ENCODE peak calls at places on chromosomes 13 and 19, in eight cellular contexts. One of them, this sample, is unnamed.

GRCh38 chr13:104841110-104841509 is 1694.4 kb downstream of the EFNB2 start:
- DNase-seq in effector memory CD4-positive, alpha-beta T cell: no peak
- DNase-seq in stimulated activated CD4-positive, alpha-beta T cell treated with anti-CD3 and anti-CD28 coated beads, Interleukin-1b, Interleukin-23, amount 100 ng/mL, for 48 hours: no peak
- DNase-seq in epithelial cell of esophagus: no peak
- DNase-seq in activated B cell treated with CpG ODN at 0.5 μM for 24 hours: no peak
- DNase-seq in EL: no peak
- DNase-seq in GM12892: no peak
- DNase-seq in NCI-H1417: no peak
- DNase-seq in this sample: no peak

GRCh38 chr13:45297456-45298205 is 43.4 kb downstream of the TPT1 start:
- DNase-seq in effector memory CD4-positive, alpha-beta T cell: no peak
- DNase-seq in stimulated activated CD4-positive, alpha-beta T cell treated with anti-CD3 and anti-CD28 coated beads, Interleukin-1b, Interleukin-23, amount 100 ng/mL, for 48 hours: peak
- DNase-seq in epithelial cell of esophagus: no peak
- DNase-seq in activated B cell treated with CpG ODN at 0.5 μM for 24 hours: no peak
- DNase-seq in EL: no peak
- DNase-seq in GM12892: no peak
- DNase-seq in NCI-H1417: no peak
- DNase-seq in this sample: no peak

GRCh38 chr13:76783798-76784197 is 102.4 kb downstream of the KCTD12 start:
- DNase-seq in effector memory CD4-positive, alpha-beta T cell: no peak
- DNase-seq in stimulated activated CD4-positive, alpha-beta T cell treated with anti-CD3 and anti-CD28 coated beads, Interleukin-1b, Interleukin-23, amount 100 ng/mL, for 48 hours: no peak
- DNase-seq in epithelial cell of esophagus: peak
- DNase-seq in activated B cell treated with CpG ODN at 0.5 μM for 24 hours: no peak
- DNase-seq in EL: no peak
- DNase-seq in GM12892: no peak
- DNase-seq in NCI-H1417: no peak
- DNase-seq in this sample: peak

GRCh38 chr19:1214862-1215731 is 9.5 kb downstream of the STK11 start:
- DNase-seq in effector memory CD4-positive, alpha-beta T cell: no peak
- DNase-seq in stimulated activated CD4-positive, alpha-beta T cell treated with anti-CD3 and anti-CD28 coated beads, Interleukin-1b, Interleukin-23, amount 100 ng/mL, for 48 hours: no peak
- DNase-seq in epithelial cell of esophagus: peak
- DNase-seq in activated B cell treated with CpG ODN at 0.5 μM for 24 hours: no peak
- DNase-seq in EL: peak
- DNase-seq in GM12892: no peak
- DNase-seq in NCI-H1417: no peak
- DNase-seq in this sample: no peak

GRCh38 chr13:23778879-23779278 is 110.3 kb downstream of the MIPEP start:
- DNase-seq in effector memory CD4-positive, alpha-beta T cell: no peak
- DNase-seq in stimulated activated CD4-positive, alpha-beta T cell treated with anti-CD3 and anti-CD28 coated beads, Interleukin-1b, Interleukin-23, amount 100 ng/mL, for 48 hours: no peak
- DNase-seq in epithelial cell of esophagus: peak
- DNase-seq in activated B cell treated with CpG ODN at 0.5 μM for 24 hours: no peak
- DNase-seq in EL: no peak
- DNase-seq in GM12892: no peak
- DNase-seq in NCI-H1417: no peak
- DNase-seq in this sample: no peak

GRCh38 chr13:110382229-110382628 is 75.1 kb downstream of the COL4A2 start:
- DNase-seq in effector memory CD4-positive, alpha-beta T cell: no peak
- DNase-seq in stimulated activated CD4-positive, alpha-beta T cell treated with anti-CD3 and anti-CD28 coated beads, Interleukin-1b, Interleukin-23, amount 100 ng/mL, for 48 hours: no peak
- DNase-seq in epithelial cell of esophagus: peak
- DNase-seq in activated B cell treated with CpG ODN at 0.5 μM for 24 hours: no peak
- DNase-seq in EL: peak
- DNase-seq in GM12892: no peak
- DNase-seq in NCI-H1417: no peak
- DNase-seq in this sample: no peak

GRCh38 chr13:90800082-90800746 is 547.3 kb upstream of the MIR17HG start:
- DNase-seq in effector memory CD4-positive, alpha-beta T cell: no peak
- DNase-seq in stimulated activated CD4-positive, alpha-beta T cell treated with anti-CD3 and anti-CD28 coated beads, Interleukin-1b, Interleukin-23, amount 100 ng/mL, for 48 hours: no peak
- DNase-seq in epithelial cell of esophagus: no peak
- DNase-seq in activated B cell treated with CpG ODN at 0.5 μM for 24 hours: no peak
- DNase-seq in EL: peak
- DNase-seq in GM12892: no peak
- DNase-seq in NCI-H1417: no peak
- DNase-seq in this sample: peak

GRCh38 chr13:33090755-33091454 is 74.7 kb downstream of the KL start:
- DNase-seq in effector memory CD4-positive, alpha-beta T cell: no peak
- DNase-seq in stimulated activated CD4-positive, alpha-beta T cell treated with anti-CD3 and anti-CD28 coated beads, Interleukin-1b, Interleukin-23, amount 100 ng/mL, for 48 hours: no peak
- DNase-seq in epithelial cell of esophagus: no peak
- DNase-seq in activated B cell treated with CpG ODN at 0.5 μM for 24 hours: no peak
- DNase-seq in EL: no peak
- DNase-seq in GM12892: no peak
- DNase-seq in NCI-H1417: no peak
- DNase-seq in this sample: no peak

GRCh38 chr13:24097064-24097463 is 63.5 kb upstream of the SPATA13 start:
- DNase-seq in effector memory CD4-positive, alpha-beta T cell: no peak
- DNase-seq in stimulated activated CD4-positive, alpha-beta T cell treated with anti-CD3 and anti-CD28 coated beads, Interleukin-1b, Interleukin-23, amount 100 ng/mL, for 48 hours: peak
- DNase-seq in epithelial cell of esophagus: peak
- DNase-seq in activated B cell treated with CpG ODN at 0.5 μM for 24 hours: no peak
- DNase-seq in EL: peak
- DNase-seq in GM12892: no peak
- DNase-seq in NCI-H1417: no peak
- DNase-seq in this sample: no peak

This sample was measured in NCI-H69.